ENCODE peak calls at places on chromosome 5, in ten cellular contexts. One of them, this sample, is unnamed.
A peak's percentile ranks its signal among the peaks of the same experiment; 100 is the strongest.

GRCh38 chr5:43638556-43638955 is 35.6 kb downstream of the NNT start:
- DNase-seq in naive thymus-derived CD8-positive, alpha-beta T cell: no peak
- DNase-seq in GM10248: no peak
- DNase-seq in effector memory CD4-positive, alpha-beta T cell: no peak
- DNase-seq in stimulated activated CD4-positive, alpha-beta T cell treated with anti-CD3 and anti-CD28 coated beads, Interleukin-12 subunit alpha, Interleukin-12 subunit beta, amount 100 ng/mL, for 4 hours: no peak
- DNase-seq in body of pancreas: no peak
- DNase-seq in small intestine: no peak
- DNase-seq in activated gamma-delta T cell treated with Interleukin-2 at 50 U/mL for 16 hours: no peak
- DNase-seq in substantia nigra: no peak
- DNase-seq in iPS DF 19.7: no peak
- DNase-seq in this sample: no peak

GRCh38 chr5:59640411-59640810 is 253.1 kb downstream of the PDE4D start:
- DNase-seq in GM10248: no peak
- DNase-seq in naive thymus-derived CD8-positive, alpha-beta T cell: no peak
- DNase-seq in iPS DF 19.7: no peak
- DNase-seq in activated gamma-delta T cell treated with Interleukin-2 at 50 U/mL for 16 hours: no peak
- DNase-seq in stimulated activated CD4-positive, alpha-beta T cell treated with anti-CD3 and anti-CD28 coated beads, Interleukin-12 subunit alpha, Interleukin-12 subunit beta, amount 100 ng/mL, for 4 hours: no peak
- DNase-seq in substantia nigra: peak; percentile 2
- DNase-seq in small intestine: peak; percentile 50
- DNase-seq in effector memory CD4-positive, alpha-beta T cell: no peak
- DNase-seq in body of pancreas: no peak
- DNase-seq in this sample: peak; percentile 54

GRCh38 chr5:125409496-125410351 is 663.3 kb upstream of the ZNF608 start:
- DNase-seq in effector memory CD4-positive, alpha-beta T cell: no peak
- DNase-seq in activated gamma-delta T cell treated with Interleukin-2 at 50 U/mL for 16 hours: no peak
- DNase-seq in iPS DF 19.7: no peak
- DNase-seq in stimulated activated CD4-positive, alpha-beta T cell treated with anti-CD3 and anti-CD28 coated beads, Interleukin-12 subunit alpha, Interleukin-12 subunit beta, amount 100 ng/mL, for 4 hours: no peak
- DNase-seq in GM10248: no peak
- DNase-seq in substantia nigra: no peak
- DNase-seq in body of pancreas: no peak
- DNase-seq in small intestine: no peak
- DNase-seq in naive thymus-derived CD8-positive, alpha-beta T cell: no peak
- DNase-seq in this sample: peak; percentile 32

GRCh38 chr5:137561572-137561971 is 62.4 kb upstream of the SPOCK1 start:
- DNase-seq in naive thymus-derived CD8-positive, alpha-beta T cell: no peak
- DNase-seq in stimulated activated CD4-positive, alpha-beta T cell treated with anti-CD3 and anti-CD28 coated beads, Interleukin-12 subunit alpha, Interleukin-12 subunit beta, amount 100 ng/mL, for 4 hours: no peak
- DNase-seq in effector memory CD4-positive, alpha-beta T cell: no peak
- DNase-seq in small intestine: no peak
- DNase-seq in activated gamma-delta T cell treated with Interleukin-2 at 50 U/mL for 16 hours: no peak
- DNase-seq in GM10248: no peak
- DNase-seq in body of pancreas: no peak
- DNase-seq in substantia nigra: no peak
- DNase-seq in iPS DF 19.7: no peak
- DNase-seq in this sample: no peak

GRCh38 chr5:40680741-40681350 is 1.1 kb downstream of the PTGER4 start:
- DNase-seq in small intestine: peak; percentile 58
- DNase-seq in body of pancreas: peak; percentile 51
- DNase-seq in naive thymus-derived CD8-positive, alpha-beta T cell: peak; percentile 71
- DNase-seq in effector memory CD4-positive, alpha-beta T cell: peak; percentile 42
- DNase-seq in GM10248: peak; percentile 22
- DNase-seq in stimulated activated CD4-positive, alpha-beta T cell treated with anti-CD3 and anti-CD28 coated beads, Interleukin-12 subunit alpha, Interleukin-12 subunit beta, amount 100 ng/mL, for 4 hours: peak; percentile 44
- DNase-seq in substantia nigra: no peak
- DNase-seq in activated gamma-delta T cell treated with Interleukin-2 at 50 U/mL for 16 hours: peak; percentile 50
- DNase-seq in iPS DF 19.7: no peak
- DNase-seq in this sample: peak; percentile 53

GRCh38 chr5:141914154-141914743 is 9.4 kb upstream of the DELE1 start:
- DNase-seq in body of pancreas: peak; percentile 59
- DNase-seq in small intestine: peak; percentile 49
- DNase-seq in activated gamma-delta T cell treated with Interleukin-2 at 50 U/mL for 16 hours: peak; percentile 5
- DNase-seq in naive thymus-derived CD8-positive, alpha-beta T cell: peak; percentile 13
- DNase-seq in effector memory CD4-positive, alpha-beta T cell: no peak
- DNase-seq in substantia nigra: peak; percentile 81
- DNase-seq in iPS DF 19.7: peak; percentile 28
- DNase-seq in stimulated activated CD4-positive, alpha-beta T cell treated with anti-CD3 and anti-CD28 coated beads, Interleukin-12 subunit alpha, Interleukin-12 subunit beta, amount 100 ng/mL, for 4 hours: peak; percentile 12
- DNase-seq in GM10248: peak; percentile 66
- DNase-seq in this sample: peak; percentile 25

GRCh38 chr5:115979628-115980041 is 17.4 kb downstream of the LVRN start:
- DNase-seq in stimulated activated CD4-positive, alpha-beta T cell treated with anti-CD3 and anti-CD28 coated beads, Interleukin-12 subunit alpha, Interleukin-12 subunit beta, amount 100 ng/mL, for 4 hours: no peak
- DNase-seq in small intestine: no peak
- DNase-seq in effector memory CD4-positive, alpha-beta T cell: no peak
- DNase-seq in iPS DF 19.7: no peak
- DNase-seq in body of pancreas: no peak
- DNase-seq in substantia nigra: no peak
- DNase-seq in GM10248: no peak
- DNase-seq in naive thymus-derived CD8-positive, alpha-beta T cell: no peak
- DNase-seq in activated gamma-delta T cell treated with Interleukin-2 at 50 U/mL for 16 hours: no peak
- DNase-seq in this sample: peak; percentile 63

GRCh38 chr5:123124495-123125171 is 35.6 kb downstream of the PRDM6 start:
- DNase-seq in substantia nigra: no peak
- DNase-seq in GM10248: no peak
- DNase-seq in stimulated activated CD4-positive, alpha-beta T cell treated with anti-CD3 and anti-CD28 coated beads, Interleukin-12 subunit alpha, Interleukin-12 subunit beta, amount 100 ng/mL, for 4 hours: no peak
- DNase-seq in naive thymus-derived CD8-positive, alpha-beta T cell: no peak
- DNase-seq in small intestine: no peak
- DNase-seq in activated gamma-delta T cell treated with Interleukin-2 at 50 U/mL for 16 hours: no peak
- DNase-seq in body of pancreas: no peak
- DNase-seq in effector memory CD4-positive, alpha-beta T cell: no peak
- DNase-seq in iPS DF 19.7: no peak
- DNase-seq in this sample: no peak

GRCh38 chr5:93130623-93131022 is 450.4 kb downstream of the NR2F1-AS1 start:
- DNase-seq in small intestine: no peak
- DNase-seq in iPS DF 19.7: no peak
- DNase-seq in effector memory CD4-positive, alpha-beta T cell: no peak
- DNase-seq in substantia nigra: no peak
- DNase-seq in stimulated activated CD4-positive, alpha-beta T cell treated with anti-CD3 and anti-CD28 coated beads, Interleukin-12 subunit alpha, Interleukin-12 subunit beta, amount 100 ng/mL, for 4 hours: no peak
- DNase-seq in naive thymus-derived CD8-positive, alpha-beta T cell: no peak
- DNase-seq in GM10248: no peak
- DNase-seq in body of pancreas: no peak
- DNase-seq in activated gamma-delta T cell treated with Interleukin-2 at 50 U/mL for 16 hours: no peak
- DNase-seq in this sample: no peak

GRCh38 chr5:37839441-37840035 is 303 bp downstream of the GDNF start:
- DNase-seq in naive thymus-derived CD8-positive, alpha-beta T cell: no peak
- DNase-seq in GM10248: peak; percentile 41
- DNase-seq in iPS DF 19.7: no peak
- DNase-seq in body of pancreas: peak; percentile 47
- DNase-seq in stimulated activated CD4-positive, alpha-beta T cell treated with anti-CD3 and anti-CD28 coated beads, Interleukin-12 subunit alpha, Interleukin-12 subunit beta, amount 100 ng/mL, for 4 hours: no peak
- DNase-seq in activated gamma-delta T cell treated with Interleukin-2 at 50 U/mL for 16 hours: no peak
- DNase-seq in substantia nigra: no peak
- DNase-seq in small intestine: no peak
- DNase-seq in effector memory CD4-positive, alpha-beta T cell: no peak
- DNase-seq in this sample: peak; percentile 68

GRCh38 chr5:74206571-74207550 is 433.7 kb downstream of the ENC1 start:
- DNase-seq in activated gamma-delta T cell treated with Interleukin-2 at 50 U/mL for 16 hours: no peak
- DNase-seq in GM10248: no peak
- DNase-seq in small intestine: no peak
- DNase-seq in substantia nigra: peak; percentile 41
- DNase-seq in body of pancreas: peak; percentile 67
- DNase-seq in naive thymus-derived CD8-positive, alpha-beta T cell: no peak
- DNase-seq in effector memory CD4-positive, alpha-beta T cell: no peak
- DNase-seq in stimulated activated CD4-positive, alpha-beta T cell treated with anti-CD3 and anti-CD28 coated beads, Interleukin-12 subunit alpha, Interleukin-12 subunit beta, amount 100 ng/mL, for 4 hours: no peak
- DNase-seq in iPS DF 19.7: no peak
- DNase-seq in this sample: peak; percentile 73

GRCh38 chr5:89338935-89339334 is 456.0 kb upstream of the MEF2C start:
- DNase-seq in body of pancreas: no peak
- DNase-seq in activated gamma-delta T cell treated with Interleukin-2 at 50 U/mL for 16 hours: no peak
- DNase-seq in iPS DF 19.7: no peak
- DNase-seq in naive thymus-derived CD8-positive, alpha-beta T cell: no peak
- DNase-seq in GM10248: no peak
- DNase-seq in small intestine: no peak
- DNase-seq in effector memory CD4-positive, alpha-beta T cell: no peak
- DNase-seq in stimulated activated CD4-positive, alpha-beta T cell treated with anti-CD3 and anti-CD28 coated beads, Interleukin-12 subunit alpha, Interleukin-12 subunit beta, amount 100 ng/mL, for 4 hours: no peak
- DNase-seq in substantia nigra: no peak
- DNase-seq in this sample: peak; percentile 21

GRCh38 chr5:41279040-41279439 is 65.7 kb upstream of the C6 start:
- DNase-seq in effector memory CD4-positive, alpha-beta T cell: no peak
- DNase-seq in body of pancreas: no peak
- DNase-seq in stimulated activated CD4-positive, alpha-beta T cell treated with anti-CD3 and anti-CD28 coated beads, Interleukin-12 subunit alpha, Interleukin-12 subunit beta, amount 100 ng/mL, for 4 hours: no peak
- DNase-seq in activated gamma-delta T cell treated with Interleukin-2 at 50 U/mL for 16 hours: no peak
- DNase-seq in substantia nigra: no peak
- DNase-seq in iPS DF 19.7: no peak
- DNase-seq in small intestine: no peak
- DNase-seq in GM10248: no peak
- DNase-seq in naive thymus-derived CD8-positive, alpha-beta T cell: no peak
- DNase-seq in this sample: no peak

GRCh38 chr5:142428773-142429473 is 104.1 kb upstream of the SPRY4 start:
- DNase-seq in substantia nigra: no peak
- DNase-seq in naive thymus-derived CD8-positive, alpha-beta T cell: no peak
- DNase-seq in stimulated activated CD4-positive, alpha-beta T cell treated with anti-CD3 and anti-CD28 coated beads, Interleukin-12 subunit alpha, Interleukin-12 subunit beta, amount 100 ng/mL, for 4 hours: no peak
- DNase-seq in GM10248: no peak
- DNase-seq in small intestine: no peak
- DNase-seq in body of pancreas: no peak
- DNase-seq in effector memory CD4-positive, alpha-beta T cell: no peak
- DNase-seq in activated gamma-delta T cell treated with Interleukin-2 at 50 U/mL for 16 hours: no peak
- DNase-seq in iPS DF 19.7: no peak
- DNase-seq in this sample: no peak

GRCh38 chr5:53777864-53778618 is 217.6 kb downstream of the NDUFS4 start:
- DNase-seq in activated gamma-delta T cell treated with Interleukin-2 at 50 U/mL for 16 hours: no peak
- DNase-seq in naive thymus-derived CD8-positive, alpha-beta T cell: no peak
- DNase-seq in effector memory CD4-positive, alpha-beta T cell: no peak
- DNase-seq in small intestine: no peak
- DNase-seq in GM10248: no peak
- DNase-seq in stimulated activated CD4-positive, alpha-beta T cell treated with anti-CD3 and anti-CD28 coated beads, Interleukin-12 subunit alpha, Interleukin-12 subunit beta, amount 100 ng/mL, for 4 hours: no peak
- DNase-seq in iPS DF 19.7: no peak
- DNase-seq in substantia nigra: no peak
- DNase-seq in body of pancreas: no peak
- DNase-seq in this sample: no peak

GRCh38 chr5:106610041-106610440 is 1060.7 kb downstream of the EFNA5 start:
- DNase-seq in body of pancreas: no peak
- DNase-seq in iPS DF 19.7: no peak
- DNase-seq in activated gamma-delta T cell treated with Interleukin-2 at 50 U/mL for 16 hours: no peak
- DNase-seq in substantia nigra: no peak
- DNase-seq in GM10248: no peak
- DNase-seq in stimulated activated CD4-positive, alpha-beta T cell treated with anti-CD3 and anti-CD28 coated beads, Interleukin-12 subunit alpha, Interleukin-12 subunit beta, amount 100 ng/mL, for 4 hours: no peak
- DNase-seq in effector memory CD4-positive, alpha-beta T cell: no peak
- DNase-seq in small intestine: no peak
- DNase-seq in naive thymus-derived CD8-positive, alpha-beta T cell: no peak
- DNase-seq in this sample: peak; percentile 2

GRCh38 chr5:164300295-164300694 is 794.9 kb downstream of the MAT2B start:
- DNase-seq in naive thymus-derived CD8-positive, alpha-beta T cell: no peak
- DNase-seq in GM10248: no peak
- DNase-seq in body of pancreas: no peak
- DNase-seq in effector memory CD4-positive, alpha-beta T cell: no peak
- DNase-seq in activated gamma-delta T cell treated with Interleukin-2 at 50 U/mL for 16 hours: no peak
- DNase-seq in iPS DF 19.7: no peak
- DNase-seq in substantia nigra: no peak
- DNase-seq in small intestine: no peak
- DNase-seq in stimulated activated CD4-positive, alpha-beta T cell treated with anti-CD3 and anti-CD28 coated beads, Interleukin-12 subunit alpha, Interleukin-12 subunit beta, amount 100 ng/mL, for 4 hours: no peak
- DNase-seq in this sample: no peak

GRCh38 chr5:1772634-1773033 is 27.0 kb downstream of the MRPL36 start:
- DNase-seq in small intestine: peak; percentile 16
- DNase-seq in iPS DF 19.7: no peak
- DNase-seq in GM10248: no peak
- DNase-seq in stimulated activated CD4-positive, alpha-beta T cell treated with anti-CD3 and anti-CD28 coated beads, Interleukin-12 subunit alpha, Interleukin-12 subunit beta, amount 100 ng/mL, for 4 hours: no peak
- DNase-seq in naive thymus-derived CD8-positive, alpha-beta T cell: no peak
- DNase-seq in effector memory CD4-positive, alpha-beta T cell: no peak
- DNase-seq in substantia nigra: no peak
- DNase-seq in activated gamma-delta T cell treated with Interleukin-2 at 50 U/mL for 16 hours: no peak
- DNase-seq in body of pancreas: no peak
- DNase-seq in this sample: peak; percentile 64